ENCODE peak calls at places on chromosomes 12 and 14, in nine cellular contexts. A, J, L, T, M, C, V, Q and Y are unnamed samples.

GRCh38 chr12:27177716-27178115 is 66.4 kb upstream of the STK38L start:
- DNase-seq in A (no peak), J (peak), L (no peak), T (no peak), M (peak), C (no peak), V (peak), Q (peak), Y (no peak)

GRCh38 chr12:26100966-26101744 is 23.7 kb downstream of the BHLHE41 start:
- DNase-seq in A (no peak), J (no peak), L (no peak), T (no peak), M (peak), C (peak), V (no peak), Q (no peak), Y (peak)

GRCh38 chr12:2481346-2481745 is 313.4 kb upstream of the FKBP4 start:
- DNase-seq in A (no peak), J (no peak), L (no peak), T (no peak), M (no peak), C (no peak), V (no peak), Q (no peak), Y (no peak)

GRCh38 chr14:75258079-75258802 is 20.4 kb upstream of the FOS start:
- DNase-seq in A (peak), J (peak), L (no peak), T (peak), M (no peak), C (no peak), V (peak), Q (peak), Y (no peak)

GRCh38 chr14:77143071-77143470 is 1.5 kb upstream of the ZDHHC22 start:
- DNase-seq in A (no peak), J (no peak), L (no peak), T (no peak), M (no peak), C (no peak), V (no peak), Q (no peak), Y (no peak)

GRCh38 chr12:678747-679712 is 15.8 kb upstream of the NINJ2 start:
- DNase-seq in A (no peak), J (no peak), L (no peak), T (no peak), M (no peak), C (no peak), V (no peak), Q (no peak), Y (no peak)

GRCh38 chr12:42684171-42685071 is 94.9 kb upstream of the PRICKLE1 start:
- DNase-seq in A (no peak), J (peak), L (no peak), T (no peak), M (no peak), C (no peak), V (peak), Q (peak), Y (no peak)

GRCh38 chr14:94138256-94138655 is 8.9 kb upstream of the IFI27L2 start:
- DNase-seq in A (no peak), J (no peak), L (no peak), T (no peak), M (no peak), C (peak), V (no peak), Q (no peak), Y (no peak)

GRCh38 chr12:62653740-62654139 is 187.1 kb downstream of the MON2 start:
- DNase-seq in A (no peak), J (no peak), L (no peak), T (no peak), M (no peak), C (no peak), V (no peak), Q (no peak), Y (no peak)

GRCh38 chr12:121295746-121296617 is 527 bp downstream of the CAMKK2 start:
- DNase-seq in A (no peak), J (no peak), L (peak), T (no peak), M (no peak), C (no peak), V (no peak), Q (peak), Y (peak)

GRCh38 chr12:68293347-68293746 is 38.8 kb downstream of the MDM1 start:
- DNase-seq in A (no peak), J (no peak), L (no peak), T (no peak), M (no peak), C (no peak), V (no peak), Q (no peak), Y (no peak)

GRCh38 chr12:132021965-132022364 is 72.2 kb downstream of the EP400 start:
- DNase-seq in A (no peak), J (no peak), L (no peak), T (no peak), M (no peak), C (no peak), V (no peak), Q (no peak), Y (no peak)

GRCh38 chr14:68890173-68890931 is 88.8 kb downstream of the ACTN1 start:
- DNase-seq in A (no peak), J (no peak), L (no peak), T (peak), M (no peak), C (no peak), V (no peak), Q (no peak), Y (no peak)

GRCh38 chr12:79689041-79689476 is 1.7 kb downstream of the PAWR start:
- DNase-seq in A (no peak), J (no peak), L (no peak), T (no peak), M (no peak), C (peak), V (no peak), Q (no peak), Y (peak)

GRCh38 chr12:66132408-66132807 is 1.9 kb upstream of the LLPH start:
- DNase-seq in A (no peak), J (peak), L (peak), T (no peak), M (no peak), C (no peak), V (peak), Q (peak), Y (no peak)

GRCh38 chr14:21860172-21860571 is 186.6 kb upstream of the OR4E1 start:
- DNase-seq in A (peak), J (peak), L (no peak), T (no peak), M (no peak), C (no peak), V (peak), Q (peak), Y (peak)

GRCh38 chr14:38992067-38992835 is 110.8 kb downstream of the SEC23A start:
- DNase-seq in A (no peak), J (no peak), L (no peak), T (no peak), M (no peak), C (no peak), V (no peak), Q (peak), Y (no peak)

GRCh38 chr14:26856832-26857508 is 259.1 kb upstream of the NOVA1 start:
- DNase-seq in A (no peak), J (no peak), L (no peak), T (no peak), M (no peak), C (no peak), V (no peak), Q (peak), Y (no peak)

GRCh38 chr12:50569876-50570275 is 65.1 kb downstream of the DIP2B start:
- DNase-seq in A (no peak), J (peak), L (no peak), T (no peak), M (no peak), C (no peak), V (no peak), Q (no peak), Y (no peak)

GRCh38 chr12:91920276-91920675 is 225.4 kb downstream of the BTG1 start:
- DNase-seq in A (no peak), J (peak), L (no peak), T (no peak), M (peak), C (no peak), V (peak), Q (peak), Y (no peak)

GRCh38 chr12:68855111-68855510 is 47.1 kb downstream of the MDM2 start:
- DNase-seq in A (no peak), J (no peak), L (no peak), T (no peak), M (no peak), C (no peak), V (no peak), Q (no peak), Y (no peak)

GRCh38 chr14:70808402-70809237 is 693 bp downstream of the MAP3K9 start:
- DNase-seq in A (peak), J (no peak), L (peak), T (no peak), M (no peak), C (peak), V (no peak), Q (no peak), Y (no peak)

GRCh38 chr12:109446-109845 is 42.9 kb downstream of the IQSEC3 start:
- DNase-seq in A (no peak), J (no peak), L (no peak), T (no peak), M (no peak), C (no peak), V (no peak), Q (no peak), Y (no peak)

GRCh38 chr12:68292157-68292940 is 38.9 kb upstream of the IL22 start:
- DNase-seq in A (no peak), J (no peak), L (no peak), T (no peak), M (no peak), C (no peak), V (no peak), Q (no peak), Y (no peak)

GRCh38 chr14:106500571-106500970 is 974.2 kb downstream of the TMEM121 start:
- DNase-seq in A (no peak), J (no peak), L (no peak), T (no peak), M (no peak), C (no peak), V (no peak), Q (no peak), Y (no peak)

GRCh38 chr14:90660865-90661570 is 155.2 kb downstream of the TTC7B start:
- DNase-seq in A (no peak), J (no peak), L (peak), T (no peak), M (no peak), C (no peak), V (no peak), Q (no peak), Y (peak)

GRCh38 chr14:34437729-34438080 is 24.3 kb downstream of the SPTSSA start:
- DNase-seq in A (no peak), J (peak), L (no peak), T (no peak), M (no peak), C (no peak), V (no peak), Q (peak), Y (no peak)

GRCh38 chr12:104712477-104712876 is 245.6 kb downstream of the SLC41A2 start:
- DNase-seq in A (no peak), J (no peak), L (no peak), T (no peak), M (no peak), C (no peak), V (no peak), Q (peak), Y (no peak)

GRCh38 chr12:104154286-104154685 is 16.3 kb upstream of the NFYB start:
- DNase-seq in A (no peak), J (no peak), L (no peak), T (no peak), M (no peak), C (no peak), V (no peak), Q (no peak), Y (peak)

GRCh38 chr14:56224691-56225681 is 106.8 kb downstream of the PELI2 start:
- DNase-seq in A (no peak), J (peak), L (no peak), T (no peak), M (no peak), C (peak), V (peak), Q (no peak), Y (peak)

GRCh38 chr14:67491741-67492504 is 3.4 kb upstream of the TMEM229B start:
- DNase-seq in A (no peak), J (peak), L (peak), T (no peak), M (no peak), C (no peak), V (no peak), Q (no peak), Y (no peak)

GRCh38 chr14:73851567-73852382 is at the start of gene PTGR2:
- DNase-seq in A (peak), J (peak), L (peak), T (peak), M (peak), C (peak), V (peak), Q (peak), Y (peak)

GRCh38 chr12:109711596-109712461 is 1.8 kb upstream of the FAM222A start:
- DNase-seq in A (no peak), J (no peak), L (peak), T (no peak), M (no peak), C (no peak), V (no peak), Q (peak), Y (no peak)

GRCh38 chr12:6205144-6205539 is 4.9 kb downstream of the CD9 start:
- DNase-seq in A (no peak), J (no peak), L (peak), T (peak), M (no peak), C (no peak), V (no peak), Q (peak), Y (no peak)

GRCh38 chr12:2636741-2637140 is 158.0 kb upstream of the FKBP4 start:
- DNase-seq in A (no peak), J (no peak), L (no peak), T (no peak), M (no peak), C (no peak), V (no peak), Q (no peak), Y (no peak)

GRCh38 chr14:34715108-34715863 is 893 bp upstream of the CFL2 start:
- DNase-seq in A (no peak), J (no peak), L (no peak), T (no peak), M (no peak), C (no peak), V (peak), Q (no peak), Y (no peak)

GRCh38 chr14:20722016-20722415 is 23.7 kb upstream of the EDDM3A start:
- DNase-seq in A (no peak), J (no peak), L (no peak), T (no peak), M (no peak), C (no peak), V (no peak), Q (no peak), Y (no peak)

GRCh38 chr14:65594153-65594881 is 181.8 kb downstream of the FUT8 start:
- DNase-seq in A (no peak), J (no peak), L (no peak), T (no peak), M (no peak), C (no peak), V (no peak), Q (no peak), Y (peak)

GRCh38 chr14:58280954-58281787 is 17.2 kb upstream of the ARID4A start:
- DNase-seq in A (peak), J (peak), L (peak), T (peak), M (peak), C (no peak), V (peak), Q (peak), Y (peak)